ENCODE peak calls at places on chromosome 18, in six cellular contexts. U is activated CD4-positive, CD25-positive, alpha-beta regulatory T cell; W is upper lobe of right lung; S is glomerular endothelial cell; A is HFFc6; T is CD8-positive, alpha-beta memory T cell. Z is an unnamed sample.

GRCh38 chr18:11177382-11177781 is 28.0 kb upstream of the PIEZO2 start:
- DNase-seq in S (no peak), W (no peak), A (no peak), T (no peak), U (no peak), Z (no peak)

GRCh38 chr18:65082907-65083306 is 667.9 kb upstream of the CDH7 start:
- DNase-seq in S (no peak), U (no peak), W (no peak), T (no peak), A (no peak), Z (no peak)

GRCh38 chr18:59516356-59517155 is 157.5 kb upstream of the LMAN1 start:
- DNase-seq in A (peak; percentile 74), W (no peak), S (peak; percentile 52), U (no peak), T (no peak), Z (no peak)

GRCh38 chr18:74370163-74370562 is 54.5 kb downstream of the C18orf63 start:
- DNase-seq in A (no peak), T (no peak), S (no peak), W (no peak), U (no peak), Z (no peak)

GRCh38 chr18:9011431-9011830 is 91.1 kb upstream of the NDUFV2 start:
- DNase-seq in W (no peak), U (no peak), T (no peak), A (no peak), S (no peak), Z (no peak)

GRCh38 chr18:48796491-48797205 is 154.1 kb downstream of the SMAD7 start:
- DNase-seq in W (peak; percentile 17), T (no peak), S (no peak), U (no peak), A (no peak), Z (no peak)

GRCh38 chr18:3604626-3605408 is 154.8 kb downstream of the TGIF1 start:
- DNase-seq in U (no peak), A (peak; percentile 93), S (peak; percentile 77), W (no peak), T (peak; percentile 38), Z (no peak)

GRCh38 chr18:48928787-48929186 is 22.0 kb downstream of the SMAD7 start:
- DNase-seq in A (no peak), U (peak; percentile 45), T (peak; percentile 75), W (peak; percentile 87), S (no peak), Z (peak; percentile 38)

GRCh38 chr18:2914185-2914584 is 67.4 kb downstream of the EMILIN2 start:
- DNase-seq in U (no peak), W (no peak), T (no peak), S (no peak), A (no peak), Z (peak; percentile 63)

GRCh38 chr18:21740474-21740723 is 193 bp upstream of the MIB1 start:
- DNase-seq in U (peak; percentile 99), A (peak; percentile 94), T (no peak), W (peak; percentile 99), S (peak; percentile 65), Z (no peak)

GRCh38 chr18:75472391-75472790 is 44.9 kb upstream of the SMIM21 start:
- DNase-seq in W (no peak), S (no peak), T (no peak), A (no peak), U (no peak), Z (no peak)

GRCh38 chr18:32509121-32509520 is 38.4 kb upstream of the GAREM1 start:
- DNase-seq in U (no peak), S (no peak), T (no peak), W (no peak), A (no peak), Z (no peak)

GRCh38 chr18:71105078-71105819 is 816.4 kb downstream of the SOCS6 start:
- DNase-seq in S (no peak), W (no peak), U (no peak), T (no peak), A (no peak), Z (no peak)

GRCh38 chr18:12998332-12999060 is 7.3 kb downstream of the CEP192 start:
- DNase-seq in S (no peak), W (no peak), A (no peak), U (no peak), T (no peak), Z (no peak)

Z was measured in ovary.